ENCODE peak calls at places on chromosomes 13 and 19, in ten cellular contexts. C is fibroblast of villous mesenchyme; L is WTC11; F is CD8-positive, alpha-beta T cell; T is cardiac muscle cell; Q is A549; X is AG09309; Y is stomach; B is transverse colon; H is astrocyte of the spinal cord. S is an unnamed sample.

GRCh38 chr19:50266896-50267295 is 62.3 kb downstream of the KCNC3 start:
- DNase-seq in C (no peak), X (no peak), H (no peak), B (peak), Y (peak), T (no peak), F (no peak), Q (peak), L (peak), S (no peak)

GRCh38 chr13:66618702-66619101 is 611.4 kb downstream of the PCDH9 start:
- DNase-seq in H (peak), L (no peak), T (peak), F (no peak), C (peak), Y (no peak), B (no peak), X (no peak), Q (peak), S (no peak)

GRCh38 chr19:18978616-18979015 is 37.6 kb upstream of the HOMER3 start:
- DNase-seq in T (no peak), Y (no peak), L (no peak), B (no peak), H (no peak), C (no peak), F (no peak), Q (no peak), X (no peak), S (no peak)

GRCh38 chr19:12194827-12195500 is 32.1 kb downstream of the ZNF136 start:
- DNase-seq in B (peak), L (peak), Y (peak), X (no peak), H (peak), F (peak), C (peak), Q (no peak), T (peak), S (no peak)

GRCh38 chr19:38245826-38246498 is 10.2 kb downstream of the PPP1R14A start:
- DNase-seq in Q (no peak), X (no peak), F (no peak), L (no peak), B (no peak), T (peak), Y (no peak), C (peak), H (no peak), S (no peak)

GRCh38 chr13:84651288-84651687 is 769.0 kb upstream of the SLITRK1 start:
- DNase-seq in Y (no peak), F (no peak), Q (no peak), T (peak), C (peak), X (no peak), L (no peak), H (peak), B (no peak), S (no peak)

GRCh38 chr13:33015275-33015674 is 948 bp upstream of the KL start:
- DNase-seq in L (peak), X (no peak), F (no peak), H (no peak), B (no peak), T (no peak), C (no peak), Y (no peak), Q (no peak), S (no peak)

GRCh38 chr19:16942583-16942982 is 53.8 kb downstream of the F2RL3 start:
- DNase-seq in B (no peak), Y (peak), L (no peak), H (no peak), Q (no peak), F (no peak), C (no peak), X (no peak), T (no peak), S (no peak)

GRCh38 chr13:21079206-21079605 is 17.8 kb upstream of the LATS2 start:
- DNase-seq in X (no peak), L (no peak), Y (no peak), T (no peak), C (no peak), Q (no peak), H (peak), B (no peak), F (no peak), S (no peak)

GRCh38 chr13:80757694-80758093 is 416.8 kb upstream of the SPRY2 start:
- DNase-seq in L (no peak), Q (no peak), B (no peak), X (no peak), Y (no peak), H (no peak), F (no peak), C (no peak), T (no peak), S (no peak)

GRCh38 chr13:80753951-80754350 is 413.0 kb upstream of the SPRY2 start:
- DNase-seq in H (no peak), L (no peak), X (no peak), C (no peak), Q (no peak), Y (no peak), F (no peak), B (no peak), T (no peak), S (no peak)

GRCh38 chr13:80751854-80752253 is 410.9 kb upstream of the SPRY2 start:
- DNase-seq in B (no peak), L (no peak), Y (no peak), X (no peak), F (no peak), H (no peak), C (no peak), T (no peak), Q (no peak), S (no peak)

DNA sequence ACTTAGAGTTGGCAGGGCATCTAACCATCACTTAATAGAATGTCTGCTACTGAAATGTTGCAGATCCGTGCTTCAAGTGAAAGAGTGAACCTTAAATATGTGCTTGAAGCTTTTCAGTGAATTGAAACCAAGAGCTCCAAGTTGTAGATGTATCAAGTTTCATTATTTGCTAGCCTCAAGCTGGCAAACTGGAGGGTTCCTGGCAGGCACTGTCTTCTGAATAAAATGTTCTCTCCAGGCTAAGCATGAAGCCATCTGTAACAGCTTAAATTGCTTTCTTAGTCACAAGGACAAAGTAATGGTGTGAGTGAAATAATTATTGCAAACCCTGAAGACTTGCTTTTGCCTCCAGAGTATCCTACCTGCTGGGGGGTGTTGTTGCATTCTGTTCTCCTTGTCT is 415.0 kb upstream of the SPRY2 start:
- DNase-seq in X (no peak), B (no peak), H (peak), F (no peak), L (no peak), Q (no peak), C (no peak), Y (no peak), T (no peak), S (no peak)
- TF ChIP-seq CTCF in X (no peak), B (no peak), H (no peak), F (no peak), L (no peak), Q (no peak), C (no peak), Y (no peak), T (no peak), S (no peak)

GRCh38 chr19:6773323-6773931 is 919 bp downstream of the VAV1 start:
- DNase-seq in Y (peak), B (peak), L (no peak), F (peak), X (no peak), Q (no peak), H (no peak), T (no peak), C (no peak), S (no peak)

GRCh38 chr19:6774821-6775707 is 2.6 kb downstream of the VAV1 start:
- DNase-seq in F (no peak), H (no peak), T (peak), C (no peak), Y (no peak), Q (no peak), L (no peak), B (no peak), X (no peak), S (no peak)

GRCh38 chr19:6769006-6769637 is 1.9 kb upstream of the SH2D3A start:
- DNase-seq in F (no peak), X (no peak), Y (no peak), C (peak), L (peak), Q (no peak), H (no peak), B (no peak), T (peak), S (no peak)

GRCh38 chr19:6772866-6773322 is 386 bp downstream of the VAV1 start:
- DNase-seq in Y (no peak), L (no peak), H (no peak), T (no peak), Q (no peak), B (no peak), X (no peak), C (no peak), F (no peak), S (no peak)

DNA sequence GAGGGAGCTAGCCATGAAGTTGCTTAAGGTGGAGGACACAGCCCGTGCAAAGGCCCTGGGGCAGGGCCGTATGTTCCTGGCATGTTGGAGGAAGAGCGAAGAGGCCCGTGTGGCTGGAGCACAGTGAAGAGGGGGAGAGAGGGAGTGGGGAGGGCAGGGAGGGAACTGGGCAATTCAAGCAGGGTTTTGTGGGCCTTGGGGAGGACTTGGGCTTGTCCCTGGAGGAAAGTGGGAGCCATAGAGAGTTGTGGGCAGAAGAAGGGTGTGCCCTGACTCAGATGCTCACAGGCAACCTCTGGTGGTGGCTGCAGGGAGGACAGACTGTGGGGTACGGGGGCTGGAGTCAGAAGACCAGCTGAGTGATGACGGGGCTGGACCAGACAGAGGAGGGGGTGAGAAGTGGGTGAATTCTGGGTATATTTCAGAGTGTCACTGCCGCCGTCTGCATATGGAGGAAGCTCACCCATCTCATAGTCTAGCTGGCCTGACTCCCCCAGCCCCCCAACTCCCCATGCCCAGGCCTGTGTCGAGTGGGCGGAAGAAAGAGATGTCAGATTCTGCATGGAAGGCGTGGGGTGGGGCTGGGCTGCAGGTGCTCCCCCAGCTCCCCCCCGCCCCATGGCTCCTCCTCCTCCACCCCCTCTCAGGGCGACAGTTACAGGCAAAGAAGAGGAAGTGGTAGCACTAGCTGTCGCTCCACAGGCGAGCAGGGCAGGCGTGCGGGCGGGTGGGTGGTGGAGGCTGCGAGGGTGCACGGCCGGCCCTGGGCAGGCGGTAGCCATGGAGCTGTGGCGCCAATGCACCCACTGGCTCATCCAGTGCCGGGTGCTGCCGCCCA is at the start of gene VAV1:
- DNase-seq in B (peak), L (peak), F (peak), T (no peak), Y (peak), H (no peak), X (no peak), Q (no peak), C (no peak), S (no peak)
- TF ChIP-seq CTCF in B (no peak), L (no peak), F (peak), T (no peak), Y (no peak), H (no peak), X (no peak), Q (no peak), C (no peak), S (no peak)

DNA sequence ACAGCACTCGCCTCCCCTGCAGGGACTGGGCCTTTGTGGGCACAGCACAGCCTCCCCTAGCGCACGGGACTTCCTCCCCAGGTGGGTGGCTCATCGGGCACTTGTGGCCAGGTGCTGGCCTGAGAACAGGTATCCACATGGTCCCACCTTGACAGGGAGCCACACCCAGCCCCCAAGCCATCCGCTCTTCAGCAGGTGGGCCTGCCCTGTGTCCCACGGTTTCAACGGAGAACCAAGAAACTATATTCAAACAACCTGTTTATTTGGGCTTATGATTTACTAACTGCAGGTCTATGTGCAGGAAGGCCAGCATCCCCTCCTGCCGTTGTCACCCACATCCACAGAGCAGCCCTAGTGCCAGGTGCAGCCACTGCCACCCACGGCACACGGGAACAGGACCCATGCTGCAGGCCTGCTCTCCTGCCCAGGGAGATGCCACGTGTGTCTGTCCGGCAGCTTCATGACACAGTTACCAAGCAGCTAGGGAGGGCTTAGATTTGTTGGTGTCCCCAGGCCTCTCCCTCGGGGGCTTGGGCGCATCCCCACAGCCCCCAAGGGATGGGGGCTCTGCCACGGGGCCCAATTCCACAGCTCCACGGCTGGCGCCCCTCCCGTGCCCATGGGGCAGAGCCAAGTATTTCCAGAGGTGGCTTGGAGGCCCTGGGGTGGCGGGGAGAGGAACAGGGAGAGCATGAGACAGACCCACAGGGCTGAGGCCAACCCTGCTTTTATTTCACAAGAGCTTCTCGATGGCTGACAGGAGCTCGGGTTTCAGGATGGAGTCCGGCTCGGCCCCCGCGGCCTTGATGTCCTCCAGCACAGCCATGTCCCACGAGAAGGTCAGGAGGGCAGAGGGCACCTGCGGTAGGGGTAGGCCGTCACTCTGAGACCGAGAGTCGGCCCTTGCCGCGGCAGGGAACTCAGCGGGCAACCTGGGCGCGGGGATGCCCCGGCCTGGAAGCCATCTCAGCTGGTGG is 12.5 kb downstream of the UBXN6 start:
- DNase-seq in Q (no peak), H (no peak), C (peak), T (peak), Y (no peak), X (no peak), B (no peak), F (no peak), L (no peak), S (no peak)
- TF ChIP-seq CTCF in Q (no peak), H (no peak), C (no peak), T (no peak), Y (no peak), X (no peak), B (no peak), F (no peak), L (no peak), S (no peak)

DNA sequence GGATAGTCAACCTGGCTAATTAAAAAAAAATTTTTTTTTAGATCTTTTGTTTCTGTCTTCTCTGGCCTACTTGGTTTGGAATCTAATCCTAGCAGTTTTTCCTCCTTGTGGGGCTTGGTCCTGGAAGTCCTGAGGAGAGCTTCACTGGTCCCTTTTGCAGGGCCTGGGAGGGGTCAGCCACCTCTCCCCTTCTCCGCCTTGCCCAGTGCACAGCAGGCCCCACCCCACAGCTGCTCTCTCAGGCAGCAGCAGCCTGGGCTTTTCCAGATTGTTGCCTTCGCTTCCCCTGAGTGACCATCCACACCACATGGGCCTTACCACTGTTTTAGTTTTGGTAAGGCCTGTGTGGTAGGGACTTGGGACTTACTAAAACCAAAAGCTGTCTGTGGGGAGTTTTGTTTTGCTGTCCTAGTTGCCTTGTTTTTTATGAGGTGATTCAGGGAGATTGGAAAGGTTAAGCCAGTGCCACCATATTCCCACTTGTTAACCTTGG is 11.5 kb downstream of the MPHOSPH8 start:
- DNase-seq in B (no peak), Y (no peak), F (no peak), X (no peak), L (no peak), Q (no peak), H (no peak), C (peak), T (no peak), S (no peak)
- TF ChIP-seq CTCF in B (no peak), Y (no peak), F (no peak), X (no peak), L (no peak), Q (no peak), H (no peak), C (no peak), T (no peak), S (no peak)